ENCODE peak calls at places on chromosomes 16 and 17, in eight cellular contexts. One of them, this sample, is unnamed.

GRCh38 chr17:6753006-6753445 is 2.8 kb upstream of the XAF1 start:
- DNase-seq in OCI-LY7: peak; percentile 5
- DNase-seq in neural crest cell: no peak
- DNase-seq in HFFc6: peak; percentile 58
- DNase-seq in PC-9: no peak
- DNase-seq in GM13976: peak; percentile 33
- DNase-seq in lung: peak; percentile 41
- DNase-seq in BJ: peak; percentile 68
- DNase-seq in this sample: no peak

GRCh38 chr17:8141046-8141445 is 11.2 kb downstream of the PER1 start:
- DNase-seq in OCI-LY7: no peak
- DNase-seq in neural crest cell: no peak
- DNase-seq in HFFc6: no peak
- DNase-seq in PC-9: no peak
- DNase-seq in GM13976: no peak
- DNase-seq in lung: no peak
- DNase-seq in BJ: no peak
- DNase-seq in this sample: no peak

GRCh38 chr16:4880006-4880580 is 32.8 kb downstream of the UBN1 start:
- DNase-seq in OCI-LY7: no peak
- DNase-seq in neural crest cell: no peak
- DNase-seq in HFFc6: no peak
- DNase-seq in PC-9: no peak
- DNase-seq in GM13976: no peak
- DNase-seq in lung: no peak
- DNase-seq in BJ: no peak
- DNase-seq in this sample: no peak

GRCh38 chr17:30230596-30231125 is 4.8 kb downstream of the SLC6A4 start:
- DNase-seq in OCI-LY7: no peak
- DNase-seq in neural crest cell: no peak
- DNase-seq in HFFc6: no peak
- DNase-seq in PC-9: no peak
- DNase-seq in GM13976: no peak
- DNase-seq in lung: no peak
- DNase-seq in BJ: no peak
- DNase-seq in this sample: no peak

GRCh38 chr16:83356266-83356665 is 451.5 kb upstream of the HSBP1 start:
- DNase-seq in OCI-LY7: peak; percentile 72
- DNase-seq in neural crest cell: peak; percentile 2
- DNase-seq in HFFc6: peak; percentile 30
- DNase-seq in PC-9: no peak
- DNase-seq in GM13976: peak; percentile 47
- DNase-seq in lung: no peak
- DNase-seq in BJ: no peak
- DNase-seq in this sample: no peak

GRCh38 chr17:65797101-65797500 is 235.7 kb upstream of the AXIN2 start:
- DNase-seq in OCI-LY7: no peak
- DNase-seq in neural crest cell: no peak
- DNase-seq in HFFc6: no peak
- DNase-seq in PC-9: no peak
- DNase-seq in GM13976: no peak
- DNase-seq in lung: no peak
- DNase-seq in BJ: no peak
- DNase-seq in this sample: no peak

GRCh38 chr16:5186381-5186903 is 88.8 kb upstream of the EEF2KMT start:
- DNase-seq in OCI-LY7: no peak
- DNase-seq in neural crest cell: no peak
- DNase-seq in HFFc6: no peak
- DNase-seq in PC-9: no peak
- DNase-seq in GM13976: no peak
- DNase-seq in lung: no peak
- DNase-seq in BJ: no peak
- DNase-seq in this sample: no peak

GRCh38 chr16:56684256-56684925 is 2.1 kb downstream of the MT1X start:
- DNase-seq in OCI-LY7: no peak
- DNase-seq in neural crest cell: no peak
- DNase-seq in HFFc6: no peak
- DNase-seq in PC-9: no peak
- DNase-seq in GM13976: no peak
- DNase-seq in lung: no peak
- DNase-seq in BJ: no peak
- DNase-seq in this sample: no peak

GRCh38 chr17:59688008-59688407 is 19.2 kb downstream of the PTRH2 start:
- DNase-seq in OCI-LY7: no peak
- DNase-seq in neural crest cell: no peak
- DNase-seq in HFFc6: no peak
- DNase-seq in PC-9: no peak
- DNase-seq in GM13976: no peak
- DNase-seq in lung: no peak
- DNase-seq in BJ: no peak
- DNase-seq in this sample: no peak

GRCh38 chr16:54936086-54936978 is 5.7 kb downstream of the IRX5 start:
- DNase-seq in OCI-LY7: no peak
- DNase-seq in neural crest cell: peak; percentile 42
- DNase-seq in HFFc6: peak; percentile 37
- DNase-seq in PC-9: no peak
- DNase-seq in GM13976: peak; percentile 42
- DNase-seq in lung: no peak
- DNase-seq in BJ: no peak
- DNase-seq in this sample: no peak

GRCh38 chr16:54938351-54939346 is 8.0 kb downstream of the IRX5 start:
- DNase-seq in OCI-LY7: no peak
- DNase-seq in neural crest cell: peak; percentile 19
- DNase-seq in HFFc6: no peak
- DNase-seq in PC-9: no peak
- DNase-seq in GM13976: no peak
- DNase-seq in lung: no peak
- DNase-seq in BJ: no peak
- DNase-seq in this sample: no peak

GRCh38 chr16:54937673-54938350 is 7.1 kb downstream of the IRX5 start:
- DNase-seq in OCI-LY7: no peak
- DNase-seq in neural crest cell: peak; percentile 31
- DNase-seq in HFFc6: no peak
- DNase-seq in PC-9: no peak
- DNase-seq in GM13976: no peak
- DNase-seq in lung: no peak
- DNase-seq in BJ: no peak
- DNase-seq in this sample: no peak

GRCh38 chr16:54935411-54936085 is 4.9 kb downstream of the IRX5 start:
- DNase-seq in OCI-LY7: no peak
- DNase-seq in neural crest cell: no peak
- DNase-seq in HFFc6: no peak
- DNase-seq in PC-9: no peak
- DNase-seq in GM13976: no peak
- DNase-seq in lung: no peak
- DNase-seq in BJ: no peak
- DNase-seq in this sample: no peak

DNA sequence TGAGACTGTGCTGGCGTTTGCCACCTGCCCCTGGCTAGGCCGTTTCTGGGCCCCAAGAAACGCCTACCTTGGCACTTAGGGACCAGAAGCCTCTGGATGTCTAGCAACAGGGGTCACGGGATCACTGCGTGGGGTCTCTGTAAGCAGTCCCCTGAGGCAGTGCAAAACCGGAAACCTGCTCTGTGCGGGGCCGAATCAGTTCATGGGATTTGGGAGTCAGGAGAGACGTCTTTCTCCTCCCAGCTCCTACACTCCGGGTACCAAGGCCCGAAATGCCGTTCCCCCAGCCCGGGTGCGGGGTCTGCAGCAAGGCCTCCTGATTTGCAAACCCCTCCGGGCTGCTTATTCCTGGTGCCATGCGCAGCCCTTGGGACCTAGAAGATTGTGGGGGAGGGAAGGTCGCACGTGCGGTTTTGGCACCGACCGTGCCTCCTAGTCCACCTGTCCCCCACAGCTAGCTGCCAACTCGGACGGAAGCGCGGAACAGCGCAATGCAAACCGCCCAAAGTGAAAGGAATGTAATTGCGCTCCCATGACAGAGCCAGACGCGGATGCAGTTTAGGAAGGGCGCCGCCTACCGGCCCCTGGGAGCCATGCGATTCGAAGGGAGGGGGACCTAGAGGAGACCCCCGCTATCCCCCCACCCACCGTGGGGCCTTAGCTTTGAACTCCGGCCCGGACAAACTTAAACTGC is 6.5 kb downstream of the IRX5 start:
- DNase-seq in OCI-LY7: no peak
- DNase-seq in neural crest cell: peak; percentile 69
- DNase-seq in HFFc6: peak; percentile 32
- DNase-seq in PC-9: no peak
- DNase-seq in GM13976: peak; percentile 48
- DNase-seq in lung: peak; percentile 72
- DNase-seq in BJ: no peak
- DNase-seq in this sample: peak; percentile 80
- TF ChIP-seq CTCF in OCI-LY7: peak; percentile 67
- TF ChIP-seq CTCF in neural crest cell: peak; percentile 88
- TF ChIP-seq CTCF in HFFc6: peak; percentile 76
- TF ChIP-seq CTCF in PC-9: no peak
- TF ChIP-seq CTCF in GM13976: no peak
- TF ChIP-seq CTCF in lung: no peak
- TF ChIP-seq CTCF in BJ: peak; percentile 76
- TF ChIP-seq CTCF in this sample: peak; percentile 87

DNA sequence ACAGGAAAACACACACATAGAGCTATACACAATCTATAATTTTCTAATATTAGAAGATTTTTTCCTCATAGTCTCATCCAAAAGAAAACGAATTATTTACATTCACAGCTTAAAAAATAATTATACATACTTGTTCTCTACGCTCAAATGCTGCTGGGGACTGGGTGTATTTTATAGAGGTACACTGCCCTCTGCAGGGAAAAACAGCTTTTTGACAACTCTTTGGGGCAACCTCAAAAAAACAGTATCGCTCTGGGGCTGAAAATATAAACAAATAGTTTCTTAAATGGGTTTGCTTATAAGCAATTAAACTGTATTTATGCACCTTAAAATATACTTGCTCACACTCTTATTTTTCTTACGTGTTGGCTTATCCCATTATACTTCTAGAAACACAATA is 261.8 kb upstream of the PSMD7 start:
- DNase-seq in OCI-LY7: peak; percentile 5
- DNase-seq in neural crest cell: peak; percentile 32
- DNase-seq in HFFc6: no peak
- DNase-seq in PC-9: no peak
- DNase-seq in GM13976: no peak
- DNase-seq in lung: no peak
- DNase-seq in BJ: no peak
- DNase-seq in this sample: no peak
- TF ChIP-seq CTCF in OCI-LY7: peak; percentile 67
- TF ChIP-seq CTCF in neural crest cell: peak; percentile 71
- TF ChIP-seq CTCF in HFFc6: peak; percentile 64
- TF ChIP-seq CTCF in PC-9: peak; percentile 50
- TF ChIP-seq CTCF in GM13976: no peak
- TF ChIP-seq CTCF in lung: no peak
- TF ChIP-seq CTCF in BJ: peak; percentile 40
- TF ChIP-seq CTCF in this sample: no peak

DNA sequence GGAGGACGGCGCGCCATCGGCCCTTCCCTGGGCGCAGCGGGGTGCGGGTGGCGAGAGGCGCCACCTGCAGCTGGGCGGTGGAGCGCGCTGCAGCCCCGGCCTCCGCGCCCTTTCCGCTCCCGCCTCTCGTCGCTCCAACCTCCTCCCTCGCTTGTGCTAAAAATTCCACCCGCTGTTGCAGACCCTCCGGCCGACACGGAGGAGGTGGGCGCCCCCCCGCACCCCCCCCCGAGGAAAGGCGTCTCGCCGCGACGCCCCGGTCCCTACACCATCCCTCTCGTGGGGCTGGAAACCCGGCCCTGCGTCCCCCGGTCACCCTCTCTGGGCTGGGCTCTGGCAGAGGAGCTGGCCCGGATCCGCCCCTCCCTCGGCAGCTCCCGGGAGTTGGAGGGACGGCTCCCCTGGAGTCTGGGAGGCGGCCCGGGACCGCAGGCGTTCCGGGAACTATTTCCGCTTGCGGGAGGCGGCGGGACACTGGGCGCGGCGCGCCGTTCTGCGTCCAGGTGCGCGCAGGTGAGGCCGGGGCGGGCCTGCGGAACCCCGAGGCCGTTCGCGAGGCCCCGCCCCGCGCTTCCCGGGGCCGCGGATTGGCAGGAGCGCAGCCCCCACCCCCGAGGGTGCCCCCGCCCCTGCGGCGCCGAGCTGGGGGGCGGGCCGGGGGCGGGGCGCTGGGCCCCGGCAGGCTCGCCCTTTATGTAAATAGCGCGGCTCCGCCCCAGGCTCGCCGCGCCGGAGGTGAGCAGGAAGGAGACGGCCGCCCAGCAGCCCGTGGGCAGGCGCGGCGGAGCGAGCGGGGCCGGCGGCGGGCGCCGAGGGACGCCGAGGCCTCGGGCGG is at the start of gene LLGL2:
- DNase-seq in OCI-LY7: peak; percentile 94
- DNase-seq in neural crest cell: peak; percentile 48
- DNase-seq in HFFc6: no peak
- DNase-seq in PC-9: peak; percentile 77
- DNase-seq in GM13976: peak; percentile 96
- DNase-seq in lung: peak; percentile 83
- DNase-seq in BJ: no peak
- DNase-seq in this sample: peak; percentile 68
- TF ChIP-seq CTCF in OCI-LY7: peak; percentile 75
- TF ChIP-seq CTCF in neural crest cell: peak; percentile 58
- TF ChIP-seq CTCF in HFFc6: peak; percentile 51
- TF ChIP-seq CTCF in PC-9: peak; percentile 60
- TF ChIP-seq CTCF in GM13976: peak; percentile 50
- TF ChIP-seq CTCF in lung: no peak
- TF ChIP-seq CTCF in BJ: peak; percentile 22
- TF ChIP-seq CTCF in this sample: no peak

DNA sequence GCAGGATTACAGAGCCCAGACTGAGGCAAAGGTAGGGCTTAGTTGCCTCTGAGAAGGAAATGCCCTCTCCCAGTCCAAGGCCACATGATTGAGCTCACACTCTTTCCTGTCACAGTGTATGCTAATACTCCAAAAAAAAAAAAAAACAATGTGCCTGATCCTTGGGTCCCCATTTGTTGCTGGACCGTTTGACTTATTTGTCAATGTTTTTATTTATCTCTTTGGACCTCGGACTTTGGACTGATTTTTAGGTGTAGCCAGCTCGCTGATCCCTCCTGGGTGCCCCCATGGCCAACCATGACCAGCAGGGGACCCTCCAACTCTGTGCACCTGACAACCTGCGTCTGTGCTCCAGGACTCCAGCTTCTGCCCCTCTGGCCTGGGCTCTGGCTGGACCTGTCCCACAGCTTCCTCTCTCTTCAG is 622 bp upstream of the CCL16 start:
- DNase-seq in OCI-LY7: no peak
- DNase-seq in neural crest cell: no peak
- DNase-seq in HFFc6: no peak
- DNase-seq in PC-9: no peak
- DNase-seq in GM13976: no peak
- DNase-seq in lung: no peak
- DNase-seq in BJ: no peak
- DNase-seq in this sample: no peak
- TF ChIP-seq CTCF in OCI-LY7: peak; percentile 44
- TF ChIP-seq CTCF in neural crest cell: peak; percentile 30
- TF ChIP-seq CTCF in HFFc6: no peak
- TF ChIP-seq CTCF in PC-9: no peak
- TF ChIP-seq CTCF in GM13976: no peak
- TF ChIP-seq CTCF in lung: no peak
- TF ChIP-seq CTCF in BJ: no peak
- TF ChIP-seq CTCF in this sample: no peak